ENCODE peak calls at places on chromosomes 6 and 20, in nine cellular contexts. J is astrocyte; Q is fibroblast of mammary gland; N is AG10803; W is uterus; I is CD8-positive, alpha-beta T cell; F is fibroblast of the aortic adventitia; Z is lower lobe of right lung; G is psoas muscle. S is an unnamed sample.

GRCh38 chr6:68958327-68958726 is 323.2 kb downstream of the ADGRB3 start:
- DNase-seq in J (no peak), Q (peak; percentile 1), N (peak; percentile 1), W (no peak), I (no peak), F (peak; percentile 5), Z (no peak), G (no peak), S (no peak)

GRCh38 chr6:13338038-13338437 is 9.7 kb upstream of the TBC1D7 start:
- DNase-seq in J (no peak), Q (no peak), N (peak; percentile 54), W (no peak), I (no peak), F (no peak), Z (peak; percentile 61), G (no peak), S (no peak)

GRCh38 chr6:47729019-47729418 is 30.6 kb downstream of the ADGRF4 start:
- DNase-seq in J (peak; percentile 59), Q (peak; percentile 31), N (no peak), W (no peak), I (no peak), F (no peak), Z (no peak), G (no peak), S (no peak)

GRCh38 chr6:79989641-79990040 is 14.8 kb upstream of the TTK start:
- DNase-seq in J (no peak), Q (no peak), N (no peak), W (no peak), I (no peak), F (no peak), Z (no peak), G (no peak), S (no peak)

GRCh38 chr20:23116301-23117089 is 30.4 kb upstream of the CD93 start:
- DNase-seq in J (no peak), Q (peak; percentile 56), N (peak; percentile 79), W (no peak), I (no peak), F (peak; percentile 37), Z (no peak), G (no peak), S (no peak)

GRCh38 chr6:119521251-119521650 is 171.7 kb upstream of the MAN1A1 start:
- DNase-seq in J (no peak), Q (no peak), N (no peak), W (no peak), I (no peak), F (no peak), Z (no peak), G (no peak), S (no peak)

GRCh38 chr20:10040070-10040970 is 5.5 kb downstream of the ANKEF1 start:
- DNase-seq in J (peak; percentile 76), Q (peak; percentile 91), N (peak; percentile 40), W (no peak), I (no peak), F (peak; percentile 40), Z (no peak), G (no peak), S (no peak)

GRCh38 chr6:118735320-118735719 is 83.9 kb upstream of the CEP85L start:
- DNase-seq in J (no peak), Q (peak; percentile 30), N (no peak), W (no peak), I (no peak), F (peak; percentile 8), Z (no peak), G (no peak), S (no peak)

GRCh38 chr6:85469276-85470022 is 19.6 kb downstream of the NT5E start:
- DNase-seq in J (no peak), Q (no peak), N (peak; percentile 47), W (no peak), I (no peak), F (no peak), Z (no peak), G (no peak), S (no peak)

GRCh38 chr20:25078662-25079061 is 3.3 kb downstream of the VSX1 start:
- DNase-seq in J (no peak), Q (no peak), N (no peak), W (no peak), I (no peak), F (no peak), Z (no peak), G (no peak), S (no peak)

GRCh38 chr6:112145080-112145573 is 57.7 kb downstream of the FAM229B start:
- DNase-seq in J (no peak), Q (no peak), N (no peak), W (no peak), I (no peak), F (no peak), Z (no peak), G (no peak), S (no peak)

GRCh38 chr20:57654363-57654997 is 34.3 kb upstream of the ZBP1 start:
- DNase-seq in J (peak; percentile 25), Q (peak; percentile 55), N (peak; percentile 46), W (peak; percentile 67), I (peak; percentile 62), F (peak; percentile 68), Z (peak; percentile 49), G (peak; percentile 59), S (peak; percentile 90)

GRCh38 chr6:24545691-24546090 is 50.9 kb downstream of the ALDH5A1 start:
- DNase-seq in J (no peak), Q (no peak), N (no peak), W (no peak), I (no peak), F (no peak), Z (no peak), G (no peak), S (no peak)

DNA sequence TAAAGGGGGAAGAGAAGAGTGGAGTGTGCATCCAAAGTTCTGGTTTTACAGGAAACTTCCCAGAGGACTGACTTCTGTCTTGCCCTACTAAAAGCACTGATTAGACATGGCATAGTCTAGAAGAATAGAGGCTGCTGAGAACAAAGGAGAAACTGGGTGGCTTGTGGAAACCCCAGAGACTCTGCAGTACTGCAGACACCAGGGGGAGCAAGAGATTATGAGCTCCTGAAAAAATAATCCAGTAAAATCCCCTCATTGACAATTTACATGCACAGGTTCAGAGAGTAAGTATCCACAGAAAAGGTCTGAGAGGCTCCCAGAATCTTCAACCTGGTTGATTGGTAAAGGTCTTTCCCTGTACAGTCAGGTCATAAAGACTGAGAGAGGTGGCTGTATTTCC is 48.7 kb upstream of the CLVS2 start:
- DNase-seq in J (no peak), Q (peak; percentile 26), N (no peak), W (no peak), I (no peak), F (peak; percentile 3), Z (no peak), G (no peak), S (no peak)
- TF ChIP-seq CTCF in J (peak; percentile 35), Q (peak; percentile 56), N (no peak), W (no peak), I (no peak), F (peak; percentile 40), Z (no peak), G (peak; percentile 41), S (no peak)

GRCh38 chr20:32019156-32019510 is 8.9 kb downstream of the CCM2L start:
- DNase-seq in J (no peak), Q (no peak), N (no peak), W (no peak), I (no peak), F (no peak), Z (peak; percentile 43), G (no peak), S (no peak)

GRCh38 chr20:32017711-32018251 is 7.5 kb downstream of the CCM2L start:
- DNase-seq in J (no peak), Q (no peak), N (no peak), W (no peak), I (peak; percentile 45), F (no peak), Z (peak; percentile 76), G (no peak), S (no peak)

GRCh38 chr20:32021091-32021490 is 10.9 kb downstream of the CCM2L start:
- DNase-seq in J (no peak), Q (no peak), N (peak; percentile 16), W (no peak), I (no peak), F (no peak), Z (no peak), G (no peak), S (no peak)

GRCh38 chr20:32018269-32019155 is 8.3 kb downstream of the CCM2L start:
- DNase-seq in J (no peak), Q (no peak), N (no peak), W (peak; percentile 35), I (peak; percentile 41), F (no peak), Z (peak; percentile 74), G (no peak), S (peak; percentile 28)

DNA sequence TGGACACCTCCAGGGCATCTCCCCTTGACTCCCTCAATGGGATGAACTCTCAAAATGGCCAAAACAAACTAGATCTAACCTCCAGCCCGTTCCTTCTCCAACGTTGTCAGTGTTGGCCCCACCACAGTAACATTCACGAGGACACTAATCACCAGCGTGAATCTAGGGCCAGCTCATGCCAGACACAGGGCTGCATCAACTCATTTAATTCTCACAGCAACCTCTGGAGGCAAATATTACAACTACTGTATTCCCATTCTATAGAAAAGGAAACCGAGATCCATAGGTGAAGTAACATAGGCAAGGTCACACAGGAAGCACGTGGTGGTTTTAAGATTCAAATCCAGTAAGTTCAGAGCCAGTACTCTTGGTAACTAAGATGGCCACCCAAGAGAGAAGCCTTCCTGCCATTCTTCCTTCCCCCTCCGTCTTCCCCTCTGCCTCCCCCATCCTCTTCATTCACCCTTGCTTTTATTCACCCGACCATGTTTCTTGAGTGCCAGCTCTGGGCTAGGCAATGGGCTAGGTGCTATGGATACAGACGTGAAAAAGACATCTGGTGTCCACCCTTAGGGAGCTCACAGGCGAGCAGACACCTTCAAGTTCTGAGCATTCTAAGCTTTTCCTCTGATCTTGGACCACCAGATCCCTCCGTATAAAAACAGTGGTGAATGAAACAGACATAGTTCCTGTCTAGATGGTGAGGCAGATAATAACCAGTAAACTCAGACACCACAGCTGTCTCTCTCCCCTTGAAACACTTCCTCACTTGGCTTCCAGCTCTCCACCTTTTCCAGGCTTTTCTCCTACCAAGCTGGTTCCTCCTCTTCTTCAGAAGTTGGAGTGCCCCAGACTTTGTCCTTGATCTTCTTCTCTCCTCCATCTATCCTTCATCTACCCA is 9.6 kb downstream of the CCM2L start:
- DNase-seq in J (no peak), Q (no peak), N (no peak), W (no peak), I (no peak), F (no peak), Z (no peak), G (no peak), S (no peak)
- H3K4me3 ChIP-seq in J (no peak overlapping the region), Q (no peak overlapping the region), N (no peak overlapping the region), W (no peak overlapping the region), I (no peak overlapping the region), F (no peak overlapping the region), Z (peak overlapping the region; percentile 58), G (peak overlapping the region; percentile 61), S (no peak overlapping the region)

GRCh38 chr6:4313044-4313686 is 177.8 kb upstream of the ECI2 start:
- DNase-seq in J (peak; percentile 95), Q (peak; percentile 92), N (peak; percentile 96), W (no peak), I (no peak), F (peak; percentile 96), Z (no peak), G (no peak), S (peak; percentile 83)
- TF ChIP-seq CTCF in J (peak; percentile 60), Q (peak; percentile 72), N (peak; percentile 74), W (no peak), I (no peak), F (peak; percentile 57), Z (peak; percentile 39), G (peak; percentile 36), S (no peak)

DNA sequence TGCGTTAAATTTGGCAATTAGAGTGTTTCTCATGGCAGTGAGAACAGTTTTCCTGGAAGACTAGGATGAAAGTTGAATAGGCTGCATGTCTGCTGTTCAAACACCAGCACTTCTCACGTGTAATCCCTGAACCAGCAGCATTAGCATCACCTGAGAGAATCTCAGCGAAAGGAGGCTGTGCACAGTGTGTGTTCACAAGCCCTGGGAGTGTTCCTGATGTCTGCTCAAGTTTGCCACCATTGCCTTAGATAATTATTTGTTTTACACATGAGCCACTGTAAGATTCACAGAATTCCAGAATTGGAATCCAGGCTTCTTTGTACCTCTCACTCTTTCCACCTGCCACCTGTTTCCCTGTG is 117.3 kb downstream of the JARID2 start:
- DNase-seq in J (no peak), Q (no peak), N (no peak), W (no peak), I (no peak), F (no peak), Z (no peak), G (no peak), S (no peak)
- H3K4me3 ChIP-seq in J (no peak overlapping the region), Q (no peak overlapping the region), N (no peak overlapping the region), W (no peak overlapping the region), I (no peak overlapping the region), F (no peak overlapping the region), Z (no peak overlapping the region), G (peak overlapping the region; percentile 33), S (no peak overlapping the region)